ENCODE peak calls at places on chromosomes 11 and 22, in five cellular contexts. H is IMR-90, A is breast epithelium, V is PC-3, Y is lower lobe of right lung. Z is an unnamed sample.

GRCh38 chr11:77372736-77373135 is 71.2 kb upstream of the GDPD4 start:
- DNase-seq in H (no peak), A (no peak), V (peak), Y (no peak), Z (no peak)

GRCh38 chr11:33490842-33491370 is 209.7 kb downstream of the C11orf91 start:
- DNase-seq in H (no peak), A (no peak), V (peak), Y (no peak), Z (no peak)

GRCh38 chr11:9664276-9665171 is 647 bp downstream of the SWAP70 start:
- DNase-seq in H (peak), A (peak), V (peak), Y (peak), Z (no peak)

GRCh38 chr11:123143921-123144320 is 51.1 kb downstream of the CLMP start:
- DNase-seq in H (no peak), A (no peak), V (no peak), Y (no peak), Z (no peak)

GRCh38 chr22:17119481-17120202 is 1.5 kb downstream of the TMEM121B start:
- DNase-seq in H (no peak), A (no peak), V (peak), Y (no peak), Z (no peak)

GRCh38 chr11:68212421-68213134 is 518 bp downstream of the KMT5B start:
- DNase-seq in H (peak), A (peak), V (peak), Y (peak), Z (peak)

GRCh38 chr11:66851698-66852465 is 5.0 kb upstream of the LRFN4 start:
- DNase-seq in H (no peak), A (no peak), V (no peak), Y (peak), Z (no peak)

GRCh38 chr11:128595221-128595620 is 7.9 kb upstream of the ETS1 start:
- DNase-seq in H (peak), A (no peak), V (no peak), Y (no peak), Z (no peak)

GRCh38 chr11:129460714-129461113 is 85.1 kb downstream of the BARX2 start:
- DNase-seq in H (no peak), A (no peak), V (no peak), Y (no peak), Z (no peak)

GRCh38 chr11:26891501-26891900 is 102.4 kb upstream of the FIBIN start:
- DNase-seq in H (no peak), A (no peak), V (no peak), Y (no peak), Z (no peak)

GRCh38 chr22:24990344-24990905 is 37.9 kb downstream of the KIAA1671 start:
- DNase-seq in H (no peak), A (no peak), V (no peak), Y (no peak), Z (no peak)

GRCh38 chr11:116185551-116185950 is 587.2 kb downstream of the BUD13 start:
- DNase-seq in H (no peak), A (no peak), V (no peak), Y (no peak), Z (no peak)

GRCh38 chr11:98455500-98456186 is 565.1 kb upstream of the CNTN5 start:
- DNase-seq in H (no peak), A (no peak), V (peak), Y (no peak), Z (no peak)

GRCh38 chr11:129694538-129694937 is 121.1 kb upstream of the TMEM45B start:
- DNase-seq in H (no peak), A (no peak), V (peak), Y (no peak), Z (no peak)

GRCh38 chr22:28442264-28442950 is 237.2 kb downstream of the TTC28 start:
- DNase-seq in H (peak), A (peak), V (no peak), Y (peak), Z (peak)

GRCh38 chr11:127445476-127445875 is 444.9 kb upstream of the KIRREL3 start:
- DNase-seq in H (no peak), A (no peak), V (no peak), Y (no peak), Z (no peak)

GRCh38 chr11:134345237-134345550 is 13.4 kb downstream of the GLB1L2 start:
- DNase-seq in H (no peak), A (no peak), V (no peak), Y (no peak), Z (no peak)

GRCh38 chr22:23895599-23896144 is 1.5 kb downstream of the MIF start:
- DNase-seq in H (no peak), A (no peak), V (no peak), Y (no peak), Z (no peak)

GRCh38 chr11:64204464-64204989 is 2.0 kb upstream of the FERMT3 start:
- DNase-seq in H (peak), A (peak), V (peak), Y (peak), Z (peak)

GRCh38 chr22:38273135-38273761 is 438 bp upstream of the TMEM184B start:
- DNase-seq in H (no peak), A (no peak), V (no peak), Y (no peak), Z (no peak)

GRCh38 chr22:46661221-46661851 is 41.1 kb downstream of the GRAMD4 start:
- DNase-seq in H (peak), A (peak), V (peak), Y (no peak), Z (no peak)

GRCh38 chr11:3853935-3854659 is 1.4 kb upstream of the STIM1 start:
- DNase-seq in H (no peak), A (peak), V (no peak), Y (peak), Z (peak)

GRCh38 chr22:36569999-36570398 is 41.0 kb upstream of the EIF3D start:
- DNase-seq in H (peak), A (no peak), V (no peak), Y (no peak), Z (no peak)

Z was measured in naive thymus-derived CD4-positive, alpha-beta T cell.